ENCODE peak calls at places on chromosomes 2 and 18, in six cellular contexts. R, N, W, P, S and U are unnamed samples.

GRCh38 chr2:121237336-121237979 is 47.5 kb downstream of the TFCP2L1 start:
- DNase-seq in R (no peak), N (no peak), W (no peak), P (peak), S (no peak), U (no peak)

GRCh38 chr2:239397856-239398470 is 2.9 kb downstream of the HDAC4 start:
- DNase-seq in R (peak), N (no peak), W (no peak), P (no peak), S (no peak), U (no peak)

GRCh38 chr2:3770724-3771415 is 67.5 kb downstream of the DCDC2C start:
- DNase-seq in R (no peak), N (no peak), W (no peak), P (no peak), S (no peak), U (no peak)

GRCh38 chr2:237299897-237300296 is 114.1 kb downstream of the COL6A3 start:
- DNase-seq in R (no peak), N (peak), W (peak), P (no peak), S (no peak), U (peak)

GRCh38 chr2:242075163-242075562 is 205.6 kb downstream of the RTP5 start:
- DNase-seq in R (no peak), N (peak), W (peak), P (no peak), S (no peak), U (peak)

GRCh38 chr2:43887176-43887575 is 48.4 kb downstream of the ABCG8 start:
- DNase-seq in R (no peak), N (no peak), W (no peak), P (no peak), S (peak), U (no peak)

GRCh38 chr2:120586507-120587283 is 149.0 kb upstream of the GLI2 start:
- DNase-seq in R (no peak), N (no peak), W (no peak), P (no peak), S (no peak), U (no peak)

GRCh38 chr2:101473911-101474751 is 781 bp downstream of the RFX8 start:
- DNase-seq in R (no peak), N (no peak), W (peak), P (peak), S (peak), U (no peak)

GRCh38 chr2:111200333-111200879 is 79.7 kb downstream of the BCL2L11 start:
- DNase-seq in R (no peak), N (no peak), W (no peak), P (no peak), S (no peak), U (no peak)

GRCh38 chr18:12397793-12398192 is 9.9 kb upstream of the PRELID3A start:
- DNase-seq in R (no peak), N (no peak), W (no peak), P (no peak), S (no peak), U (no peak)

GRCh38 chr2:88074854-88075292 is 7.2 kb downstream of the SMYD1 start:
- DNase-seq in R (no peak), N (peak), W (peak), P (no peak), S (no peak), U (peak)

GRCh38 chr18:4077204-4077603 is 377.9 kb downstream of the DLGAP1 start:
- DNase-seq in R (no peak), N (no peak), W (no peak), P (no peak), S (no peak), U (no peak)

GRCh38 chr18:6614952-6615351 is 114.6 kb upstream of the ARHGAP28 start:
- DNase-seq in R (no peak), N (no peak), W (no peak), P (no peak), S (no peak), U (no peak)

GRCh38 chr18:13381907-13382682 is 163.5 kb downstream of the LDLRAD4 start:
- DNase-seq in R (peak), N (peak), W (peak), P (peak), S (peak), U (no peak)

GRCh38 chr2:47334356-47335136 is 68.4 kb upstream of the MSH2 start:
- DNase-seq in R (no peak), N (no peak), W (peak), P (peak), S (no peak), U (no peak)

GRCh38 chr18:13878858-13879257 is 36.5 kb downstream of the MC2R start:
- DNase-seq in R (no peak), N (no peak), W (no peak), P (no peak), S (no peak), U (no peak)

GRCh38 chr2:232574674-232575403 is 24.4 kb downstream of the EIF4E2 start:
- DNase-seq in R (no peak), N (peak), W (no peak), P (no peak), S (no peak), U (no peak)

GRCh38 chr18:23547806-23548205 is 38.5 kb downstream of the NPC1 start:
- DNase-seq in R (no peak), N (no peak), W (no peak), P (no peak), S (no peak), U (no peak)

GRCh38 chr2:15842771-15843666 is 97.3 kb upstream of the MYCN start:
- DNase-seq in R (no peak), N (no peak), W (no peak), P (no peak), S (no peak), U (no peak)

GRCh38 chr18:77822552-77823138 is 573.0 kb downstream of the GALR1 start:
- DNase-seq in R (no peak), N (no peak), W (no peak), P (no peak), S (no peak), U (no peak)

GRCh38 chr2:96927420-96928171 is 57.7 kb upstream of the SEMA4C start:
- DNase-seq in R (no peak), N (no peak), W (no peak), P (peak), S (no peak), U (peak)

GRCh38 chr2:217434183-217434620 is 568.6 kb downstream of the TNS1 start:
- DNase-seq in R (peak), N (peak), W (peak), P (peak), S (peak), U (peak)

GRCh38 chr2:206713770-206714169 is 4.4 kb downstream of the DYTN start:
- DNase-seq in R (no peak), N (no peak), W (peak), P (no peak), S (no peak), U (no peak)

GRCh38 chr2:75627902-75628504 is 18.6 kb upstream of the MRPL19 start:
- DNase-seq in R (no peak), N (peak), W (peak), P (peak), S (peak), U (peak)

GRCh38 chr2:96865654-96866053 is 4.2 kb downstream of the SEMA4C start:
- DNase-seq in R (no peak), N (no peak), W (no peak), P (no peak), S (no peak), U (no peak)

GRCh38 chr2:164655336-164655735 is 34.1 kb upstream of the GRB14 start:
- DNase-seq in R (no peak), N (no peak), W (peak), P (no peak), S (no peak), U (no peak)

GRCh38 chr18:27608742-27609141 is 423.6 kb upstream of the CHST9 start:
- DNase-seq in R (no peak), N (no peak), W (no peak), P (no peak), S (no peak), U (no peak)

GRCh38 chr2:127626917-127627739 is 18.8 kb upstream of the GPR17 start:
- DNase-seq in R (no peak), N (no peak), W (no peak), P (peak), S (no peak), U (no peak)

GRCh38 chr2:210617732-210618330 is 61.4 kb downstream of the CPS1 start:
- DNase-seq in R (no peak), N (peak), W (peak), P (no peak), S (peak), U (peak)

GRCh38 chr18:79546781-79547272 is 132.8 kb upstream of the CTDP1 start:
- DNase-seq in R (no peak), N (no peak), W (no peak), P (no peak), S (no peak), U (peak)

DNA sequence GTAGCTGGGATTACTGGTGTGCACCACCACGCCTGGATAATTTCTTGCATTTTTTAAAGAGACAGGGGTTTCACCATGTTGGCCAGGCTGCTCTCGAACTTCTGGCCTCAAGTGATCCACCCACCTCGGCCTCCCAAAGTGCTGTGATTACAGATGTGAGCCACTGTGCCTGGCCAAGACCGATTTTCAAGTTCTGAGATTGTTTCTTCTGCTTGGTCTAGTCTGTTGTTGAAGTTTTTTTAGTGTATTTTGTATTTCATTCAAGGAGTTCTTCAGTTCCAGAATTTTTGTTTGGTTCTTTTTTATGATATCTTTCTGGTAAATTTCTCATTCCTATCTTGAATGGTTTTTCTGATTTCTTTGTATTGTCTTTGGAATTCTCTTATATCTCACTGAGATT is 96.4 kb downstream of the ANKRD12 start:
- DNase-seq in R (no peak), N (no peak), W (no peak), P (no peak), S (no peak), U (no peak)
- TF ChIP-seq CTCF in R (no peak), N (no peak), W (no peak), P (no peak), S (no peak), U (no peak)

GRCh38 chr2:21165350-21165749 is 41.6 kb downstream of the TDRD15 start:
- DNase-seq in R (no peak), N (no peak), W (no peak), P (no peak), S (no peak), U (no peak)
- TF ChIP-seq CTCF in R (no peak), N (no peak), W (no peak), P (no peak), S (no peak), U (peak)

GRCh38 chr2:109475531-109476210 is 138.1 kb downstream of the SEPTIN10 start:
- DNase-seq in R (no peak), N (no peak), W (peak), P (no peak), S (no peak), U (no peak)
- TF ChIP-seq CTCF in R (no peak), N (peak), W (no peak), P (no peak), S (no peak), U (no peak)

GRCh38 chr2:63837036-63837594 is 4.6 kb upstream of the UGP2 start:
- DNase-seq in R (no peak), N (no peak), W (no peak), P (no peak), S (no peak), U (no peak)
- TF ChIP-seq CTCF in R (no peak), N (no peak), W (no peak), P (no peak), S (no peak), U (no peak)

DNA sequence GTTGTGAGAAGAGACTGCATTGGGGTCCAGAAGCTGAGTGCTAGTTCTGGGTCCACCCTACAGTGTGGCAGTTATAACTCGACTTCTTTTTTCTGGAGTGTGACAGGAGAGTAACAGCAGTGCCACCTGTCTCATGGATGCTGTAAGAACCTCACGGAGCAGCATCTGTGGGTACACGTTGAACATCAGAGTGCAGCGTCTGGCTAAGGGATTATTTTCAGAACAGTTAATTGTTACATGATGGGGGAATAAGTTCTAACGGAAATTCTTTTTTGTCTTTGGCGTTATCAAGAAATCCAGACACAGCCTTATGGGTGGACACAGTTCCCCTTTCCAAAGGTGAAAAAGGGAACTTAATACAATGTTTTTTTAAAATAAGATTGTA is 28.3 kb upstream of the TOGARAM2 start:
- DNase-seq in R (no peak), N (no peak), W (no peak), P (no peak), S (no peak), U (no peak)
- TF ChIP-seq CTCF in R (no peak), N (no peak), W (no peak), P (no peak), S (no peak), U (peak)